ENCODE peak calls at places on chromosomes 1 and 21, in four cellular contexts. N is H1, D is IMR-90, V is mesendoderm. E is an unnamed sample.

GRCh38 chr21:44002511-44002910 is 9.6 kb upstream of the TRAPPC10 start:
- DNase-seq in N (no peak), D (no peak), V (no peak), E (no peak)

GRCh38 chr1:29754608-29755375 is 518.5 kb downstream of the PTPRU start:
- DNase-seq in N (no peak), D (no peak), V (no peak), E (peak; percentile 6)

GRCh38 chr1:59947047-59947938 is 20.7 kb upstream of the CYP2J2 start:
- DNase-seq in N (no peak), D (peak; percentile 63), V (peak; percentile 72), E (peak; percentile 63)

GRCh38 chr1:41804176-41804575 is 114.5 kb downstream of the HIVEP3 start:
- DNase-seq in N (no peak), D (no peak), V (no peak), E (no peak)

GRCh38 chr1:79235221-79236002 is 228.9 kb upstream of the ADGRL4 start:
- DNase-seq in N (no peak), D (no peak), V (peak; percentile 72), E (no peak)

GRCh38 chr1:161763522-161764098 is 2.5 kb upstream of the ATF6 start:
- DNase-seq in N (no peak), D (no peak), V (peak; percentile 47), E (no peak)

GRCh38 chr21:33762798-33763572 is 120.7 kb downstream of the ITSN1 start:
- DNase-seq in N (no peak), D (peak; percentile 24), V (no peak), E (no peak)

GRCh38 chr1:54653036-54653435 is 11.4 kb downstream of the MROH7 start:
- DNase-seq in N (no peak), D (peak; percentile 13), V (no peak), E (no peak)

GRCh38 chr1:162365284-162366041 is 11.2 kb downstream of the SPATA46 start:
- DNase-seq in N (no peak), D (no peak), V (no peak), E (no peak)

DNA sequence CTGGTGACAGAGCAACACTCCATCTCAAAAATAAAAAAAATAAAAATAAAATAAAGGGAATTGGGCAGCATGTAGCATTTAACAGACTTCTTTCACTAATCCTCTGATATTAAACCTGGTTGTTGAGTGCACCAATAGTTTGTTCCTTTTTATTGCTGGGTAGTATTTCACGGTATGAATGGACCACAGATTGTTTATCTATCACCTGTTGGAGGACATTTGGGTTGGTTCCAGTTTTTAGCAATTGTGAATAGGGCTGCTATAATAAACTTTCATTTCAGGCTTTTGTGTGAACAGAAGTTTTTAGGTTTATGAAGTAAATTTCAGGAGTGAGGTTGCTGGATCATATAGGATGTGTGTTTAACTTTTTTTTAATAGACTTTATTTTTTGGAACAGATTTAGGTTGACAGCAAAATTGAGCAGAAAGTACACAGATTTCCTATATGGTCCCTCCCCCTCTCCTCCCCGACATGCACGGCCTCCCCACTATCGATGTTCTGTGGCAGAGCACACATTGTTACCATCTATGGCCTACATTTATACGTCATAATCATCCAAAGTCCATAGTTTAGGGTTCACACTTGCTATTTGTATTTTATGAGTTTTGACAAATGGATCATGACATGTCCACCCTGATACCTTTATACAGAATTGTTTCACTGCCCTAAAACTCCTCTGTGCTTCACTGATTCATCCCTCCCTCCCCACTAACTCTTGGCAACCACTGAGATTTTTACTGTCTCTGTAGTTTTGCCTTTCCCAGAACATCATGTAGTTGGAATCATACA is 66.1 kb upstream of the TMPRSS2 start:
- DNase-seq in N (no peak), D (no peak), V (no peak), E (no peak)
- H4K5ac ChIP-seq in N (no peak overlapping the region), D (no peak overlapping the region), V (no peak overlapping the region), E (no peak overlapping the region)

GRCh38 chr1:207221934-207222351 is 99.5 kb upstream of the CD55 start:
- DNase-seq in N (no peak), D (peak; percentile 8), V (no peak), E (no peak)

GRCh38 chr1:207224666-207225065 is 96.8 kb upstream of the CD55 start:
- DNase-seq in N (no peak), D (no peak), V (no peak), E (no peak)

GRCh38 chr1:207223162-207223561 is 98.3 kb upstream of the CD55 start:
- DNase-seq in N (no peak), D (no peak), V (no peak), E (no peak)

GRCh38 chr1:207228987-207229386 is 92.5 kb upstream of the CD55 start:
- DNase-seq in N (no peak), D (no peak), V (no peak), E (no peak)

DNA sequence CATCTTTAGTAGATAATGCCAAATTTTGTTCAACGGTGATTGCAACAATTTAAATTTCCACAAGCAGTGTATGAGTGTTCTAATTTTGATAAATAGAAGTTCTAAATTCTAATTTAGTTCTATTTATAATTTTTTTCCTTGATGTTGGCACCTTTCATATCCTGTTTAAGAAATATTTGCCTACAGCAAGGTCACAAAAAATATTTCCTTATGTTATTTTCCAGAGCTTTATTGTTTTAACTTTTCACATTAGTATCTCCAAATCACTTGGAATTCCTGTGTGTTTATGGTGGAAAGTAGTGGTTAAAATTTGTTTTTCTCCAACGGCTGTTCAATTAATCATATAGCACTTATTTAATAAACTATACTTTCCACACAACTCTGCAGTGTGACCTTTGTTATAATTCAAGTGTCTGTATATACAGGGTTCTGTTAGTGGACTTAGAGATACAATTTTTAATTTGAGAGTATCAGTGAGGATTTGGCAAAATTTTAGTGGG is 94.3 kb upstream of the CD55 start:
- DNase-seq in N (no peak), D (no peak), V (no peak), E (no peak)
- H4K5ac ChIP-seq in N (no peak overlapping the region), D (no peak overlapping the region), V (no peak overlapping the region), E (no peak overlapping the region)

GRCh38 chr21:45824546-45825208 is 156.9 kb upstream of the COL6A1 start:
- DNase-seq in N (no peak), D (no peak), V (no peak), E (no peak)

GRCh38 chr21:45826733-45827692 is 154.6 kb upstream of the COL6A1 start:
- DNase-seq in N (no peak), D (no peak), V (no peak), E (no peak)

GRCh38 chr21:45823100-45823681 is 158.4 kb upstream of the COL6A1 start:
- DNase-seq in N (no peak), D (no peak), V (no peak), E (no peak)

GRCh38 chr21:45822429-45823099 is 159.0 kb upstream of the COL6A1 start:
- DNase-seq in N (no peak), D (no peak), V (peak; percentile 32), E (peak; percentile 74)

GRCh38 chr21:45825209-45825602 is 156.4 kb upstream of the COL6A1 start:
- DNase-seq in N (no peak), D (no peak), V (no peak), E (peak; percentile 25)
- H4K5ac ChIP-seq in N (no peak overlapping the region), D (no peak overlapping the region), V (no peak overlapping the region), E (no peak overlapping the region)

DNA sequence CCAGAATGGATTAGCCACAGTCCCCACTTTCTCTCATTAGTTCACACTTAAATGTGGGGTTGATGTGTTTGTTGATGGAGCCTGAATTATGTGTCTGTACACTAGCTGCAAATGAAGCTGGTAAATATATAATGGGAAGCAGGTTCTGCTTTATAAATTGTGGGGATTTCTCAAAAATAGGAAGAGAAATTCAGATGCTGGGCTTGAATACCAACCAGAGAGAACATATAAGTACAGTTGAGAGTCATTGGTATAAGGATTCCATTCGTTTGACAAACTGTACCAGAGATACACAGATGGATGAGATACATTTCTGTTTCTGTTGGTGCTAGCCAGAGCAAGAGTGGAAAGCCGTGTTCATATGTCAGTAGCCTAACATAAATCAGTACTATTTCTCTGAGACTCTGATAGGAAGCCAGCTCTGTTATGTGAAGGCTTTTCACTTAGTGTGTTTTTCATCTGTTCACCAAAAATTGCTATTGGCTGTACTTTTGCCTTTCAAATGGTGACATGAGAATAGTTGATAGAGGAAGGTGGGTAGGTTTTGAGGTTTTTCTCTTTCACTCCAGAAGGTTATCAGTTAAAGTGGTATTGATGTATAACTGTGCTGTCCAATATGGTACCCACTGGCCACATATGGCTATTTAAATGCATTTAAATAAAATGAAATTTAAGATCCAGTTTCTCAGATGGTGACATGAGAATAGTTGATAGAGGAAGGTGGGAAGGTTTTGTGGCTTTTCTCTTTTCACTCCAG is 15.6 kb downstream of the SMG7 start:
- DNase-seq in N (no peak), D (no peak), V (no peak), E (no peak)
- H4K5ac ChIP-seq in N (no peak overlapping the region), D (no peak overlapping the region), V (no peak overlapping the region), E (no peak overlapping the region)

GRCh38 chr1:27218736-27219135 is 15.7 kb upstream of the WDTC1 start:
- DNase-seq in N (no peak), D (no peak), V (no peak), E (no peak)

GRCh38 chr1:27221098-27221497 is 13.3 kb upstream of the WDTC1 start:
- DNase-seq in N (no peak), D (no peak), V (no peak), E (no peak)

GRCh38 chr1:27217401-27217800 is 17.0 kb upstream of the WDTC1 start:
- DNase-seq in N (no peak), D (no peak), V (no peak), E (no peak)

GRCh38 chr1:27216466-27216865 is 18.0 kb upstream of the WDTC1 start:
- DNase-seq in N (no peak), D (no peak), V (no peak), E (no peak)
- H4K5ac ChIP-seq in N (no peak overlapping the region), D (no peak overlapping the region), V (no peak overlapping the region), E (no peak overlapping the region)

DNA sequence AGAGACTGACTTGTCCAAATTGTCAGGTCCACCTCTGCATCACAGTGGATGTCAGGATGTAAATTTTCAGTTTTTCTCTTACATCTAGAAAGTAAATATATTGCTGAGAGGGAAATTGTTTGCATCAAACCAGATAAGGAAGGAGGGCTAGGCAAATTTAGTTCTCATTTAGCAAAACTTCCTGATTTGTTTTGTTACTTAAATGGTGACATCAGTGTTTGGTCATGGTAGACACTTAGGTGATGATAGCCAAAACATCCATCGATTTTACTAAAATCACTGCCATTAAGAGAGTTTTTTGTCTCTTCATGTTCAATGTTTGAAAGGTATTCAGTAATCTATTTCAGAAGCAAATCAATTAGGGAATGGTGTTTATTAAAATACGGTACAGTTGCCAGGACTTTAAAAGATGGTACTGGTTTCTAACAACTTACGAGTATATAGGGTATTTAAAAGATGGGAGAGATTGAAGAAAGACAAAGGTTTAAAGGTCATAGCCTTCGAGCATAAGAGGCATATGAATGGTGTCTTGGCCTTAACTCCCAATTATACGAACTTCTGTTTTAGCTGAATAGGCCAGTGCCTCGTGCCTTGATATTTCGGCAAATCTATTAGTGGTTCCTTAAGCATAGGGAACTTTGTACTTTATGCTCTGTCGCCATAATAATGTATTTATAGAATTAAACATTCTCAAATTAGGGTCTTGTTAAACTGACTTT is 3.0 kb downstream of the IER5 start:
- DNase-seq in N (no peak), D (no peak), V (no peak), E (no peak)
- H4K5ac ChIP-seq in N (no peak overlapping the region), D (no peak overlapping the region), V (no peak overlapping the region), E (no peak overlapping the region)

DNA sequence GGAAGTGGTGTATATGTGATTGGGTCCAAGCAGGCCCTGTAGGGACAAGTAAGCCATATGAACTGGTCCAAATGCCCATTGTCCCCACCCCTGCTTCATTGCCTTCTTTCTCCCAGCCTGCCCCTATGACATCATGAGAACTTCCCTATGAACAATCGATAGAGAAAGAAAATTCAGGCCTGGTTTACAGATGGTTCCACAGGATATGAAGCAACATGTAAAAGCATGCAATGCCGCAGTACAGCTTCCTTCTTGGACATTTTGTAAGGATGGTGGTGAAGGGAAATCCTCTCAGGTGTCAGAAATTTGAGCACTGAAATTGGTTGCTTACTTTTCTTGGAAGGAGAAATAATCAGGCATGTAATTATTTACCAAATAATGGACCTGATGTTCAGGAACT is 581.7 kb downstream of the MRPL39 start:
- DNase-seq in N (no peak), D (no peak), V (no peak), E (no peak)
- H4K5ac ChIP-seq in N (no peak overlapping the region), D (no peak overlapping the region), V (no peak overlapping the region), E (no peak overlapping the region)